ENCODE peak calls at places on chromosomes 5 and 9, in six cellular contexts. E is breast epithelium, J is IMR-90, F is A549, N is sigmoid colon, T is stomach. B is an unnamed sample.

GRCh38 chr5:172463031-172463430 is 8.7 kb upstream of the SH3PXD2B start:
- DNase-seq in E (no peak), J (no peak), F (no peak), N (no peak), T (no peak), B (no peak)

GRCh38 chr5:102818345-102818744 is 63.2 kb downstream of the PAM start:
- DNase-seq in E (no peak), J (no peak), F (no peak), N (no peak), T (no peak), B (no peak)

GRCh38 chr5:149141957-149142851 is 911 bp downstream of the ABLIM3 start:
- DNase-seq in E (no peak), J (peak), F (no peak), N (no peak), T (no peak), B (no peak)

GRCh38 chr5:90909091-90909503 is 350.5 kb downstream of the ADGRV1 start:
- DNase-seq in E (no peak), J (peak), F (no peak), N (no peak), T (no peak), B (no peak)

GRCh38 chr5:178068293-178068692 is 45.0 kb upstream of the N4BP3 start:
- DNase-seq in E (no peak), J (no peak), F (no peak), N (no peak), T (no peak), B (no peak)

GRCh38 chr9:123162359-123163345 is 105.7 kb downstream of the STRBP start:
- DNase-seq in E (no peak), J (peak), F (no peak), N (no peak), T (no peak), B (no peak)

GRCh38 chr5:154771383-154771901 is 16.3 kb downstream of the LARP1 start:
- DNase-seq in E (no peak), J (peak), F (no peak), N (peak), T (no peak), B (no peak)

GRCh38 chr5:146805099-146805498 is 73.5 kb downstream of the PPP2R2B start:
- DNase-seq in E (no peak), J (no peak), F (no peak), N (no peak), T (no peak), B (no peak)

GRCh38 chr9:134671341-134672113 is 29.9 kb downstream of the COL5A1 start:
- DNase-seq in E (no peak), J (no peak), F (no peak), N (peak), T (no peak), B (no peak)

GRCh38 chr9:115133649-115134048 is 15.7 kb upstream of the TNC start:
- DNase-seq in E (no peak), J (peak), F (no peak), N (no peak), T (no peak), B (no peak)

GRCh38 chr9:91185193-91185886 is 176.4 kb downstream of the AUH start:
- DNase-seq in E (no peak), J (no peak), F (no peak), N (peak), T (peak), B (no peak)

GRCh38 chr9:81028504-81028903 is 660.8 kb downstream of the TLE1 start:
- DNase-seq in E (no peak), J (peak), F (peak), N (no peak), T (no peak), B (no peak)

GRCh38 chr5:34666392-34667080 is 10.4 kb downstream of the RAI14 start:
- DNase-seq in E (no peak), J (no peak), F (no peak), N (no peak), T (no peak), B (no peak)

GRCh38 chr9:96566401-96567202 is 53.0 kb downstream of the CDC14B start:
- DNase-seq in E (peak), J (no peak), F (peak), N (peak), T (peak), B (peak)

GRCh38 chr5:160651682-160652645 is 200.0 kb downstream of the ATP10B start:
- DNase-seq in E (no peak), J (no peak), F (no peak), N (no peak), T (no peak), B (peak)

GRCh38 chr5:141326088-141326854 is 4.0 kb upstream of the PCDHGA1 start:
- DNase-seq in E (peak), J (peak), F (peak), N (peak), T (peak), B (peak)

DNA sequence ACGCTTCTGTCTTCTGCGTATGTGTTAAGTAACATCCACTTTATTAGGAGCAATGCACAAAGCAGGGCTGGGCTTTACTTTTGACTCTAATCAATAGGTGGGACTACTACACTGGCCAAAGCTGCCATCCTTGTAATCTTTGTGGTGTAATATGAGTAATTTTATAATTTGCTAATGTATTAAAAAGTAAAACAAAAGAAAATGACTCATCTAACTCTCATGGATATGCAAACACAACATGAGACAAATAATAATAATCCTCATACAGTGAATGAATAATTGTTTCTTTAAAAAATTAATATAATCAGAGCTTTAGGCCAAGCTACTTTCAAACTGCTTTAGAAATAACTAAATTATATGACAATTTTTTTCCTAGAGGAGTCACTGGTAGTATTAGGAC is 90.7 kb downstream of the NR3C1 start:
- DNase-seq in E (no peak), J (no peak), F (no peak), N (no peak), T (no peak), B (no peak)
- TF ChIP-seq POLR2A in E (no peak), J (no peak), F (no peak), N (no peak), T (no peak), B (no peak)

GRCh38 chr9:95045751-95046150 is 271.8 kb downstream of the FANCC start:
- DNase-seq in E (no peak), J (no peak), F (peak), N (no peak), T (peak), B (no peak)

GRCh38 chr9:95043826-95044225 is 273.7 kb downstream of the FANCC start:
- DNase-seq in E (no peak), J (no peak), F (peak), N (no peak), T (no peak), B (peak)

GRCh38 chr9:95047452-95048224 is 269.9 kb downstream of the FANCC start:
- DNase-seq in E (no peak), J (no peak), F (no peak), N (no peak), T (no peak), B (no peak)

GRCh38 chr9:95048225-95049087 is 269.1 kb downstream of the FANCC start:
- DNase-seq in E (no peak), J (no peak), F (peak), N (no peak), T (peak), B (peak)

GRCh38 chr9:95044731-95045508 is 272.6 kb downstream of the FANCC start:
- DNase-seq in E (no peak), J (no peak), F (peak), N (no peak), T (peak), B (peak)
- H3K4me3 ChIP-seq in E (no peak), J (no peak), F (peak), N (peak), T (peak), B (no peak)

GRCh38 chr9:37032713-37033112 is 1.4 kb downstream of the PAX5 start:
- DNase-seq in E (no peak), J (no peak), F (no peak), N (no peak), T (no peak), B (no peak)
- TF ChIP-seq POLR2A in E (no peak), J (no peak), F (no peak), N (no peak), T (no peak), B (no peak)

GRCh38 chr9:124477211-124478013 is 27.2 kb downstream of the ADGRD2 start:
- DNase-seq in E (no peak), J (no peak), F (peak), N (no peak), T (no peak), B (no peak)

GRCh38 chr9:124479947-124480620 is 27.1 kb downstream of the NR5A1 start:
- DNase-seq in E (no peak), J (no peak), F (no peak), N (no peak), T (no peak), B (no peak)

GRCh38 chr9:124475868-124476690 is 25.8 kb downstream of the ADGRD2 start:
- DNase-seq in E (no peak), J (no peak), F (no peak), N (no peak), T (no peak), B (no peak)

GRCh38 chr9:124479371-124479770 is 27.8 kb downstream of the NR5A1 start:
- DNase-seq in E (no peak), J (no peak), F (no peak), N (no peak), T (no peak), B (no peak)

GRCh38 chr9:124478014-124478753 is 27.9 kb downstream of the ADGRD2 start:
- DNase-seq in E (no peak), J (no peak), F (no peak), N (no peak), T (no peak), B (no peak)
- H3K4me3 ChIP-seq in E (no peak), J (no peak), F (peak), N (peak), T (no peak), B (no peak)

GRCh38 chr9:101398335-101398929 is at the start of the genes MRPL50 and ZNF189:
- DNase-seq in E (peak), J (peak), F (peak), N (peak), T (peak), B (peak)
- TF ChIP-seq POLR2A in E (peak), J (peak), F (peak), N (peak), T (no peak), B (peak)

DNA sequence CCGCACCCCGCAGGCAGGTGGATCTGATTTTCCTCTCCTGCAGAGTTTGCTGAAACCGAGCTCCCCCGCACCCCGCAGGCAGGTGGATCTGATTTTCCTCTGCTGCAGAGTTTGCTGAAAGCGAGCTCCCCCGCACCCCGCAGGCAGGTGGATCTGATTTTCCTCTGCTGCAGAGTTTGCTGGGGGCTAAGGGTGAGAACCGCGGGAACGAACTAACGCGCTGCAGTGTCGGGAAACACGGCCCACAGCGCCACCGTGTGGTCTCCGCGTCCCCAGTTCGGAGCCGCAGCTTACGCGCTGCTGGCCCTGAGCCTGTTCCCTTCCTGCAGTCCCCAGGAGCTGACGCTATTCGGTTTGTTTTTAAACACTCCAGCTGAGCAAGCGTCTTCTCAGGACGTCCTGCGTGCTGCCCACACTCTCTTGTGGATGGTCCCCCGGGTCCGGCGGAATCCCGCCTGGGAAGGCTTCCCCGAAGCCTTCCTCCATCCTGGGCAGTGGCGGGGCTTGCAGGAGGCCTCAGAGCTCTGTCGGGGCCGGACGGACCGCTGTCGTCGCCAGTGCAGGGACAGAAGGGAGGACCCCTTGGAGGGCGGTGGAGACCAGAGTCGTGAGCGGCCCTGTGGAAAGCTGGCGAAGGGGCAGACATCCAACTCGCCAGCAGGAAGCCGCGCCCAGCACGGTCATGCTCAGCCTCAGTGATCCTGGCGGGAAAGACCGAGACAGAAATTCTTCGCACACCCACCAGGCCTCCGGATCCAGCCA is 121.2 kb upstream of the LPCAT1 start:
- DNase-seq in E (peak), J (peak), F (peak), N (peak), T (peak), B (peak)
- H3K4me3 ChIP-seq in E (no peak), J (no peak), F (peak), N (peak), T (peak), B (no peak)

GRCh38 chr5:176810084-176810597 is at the start of gene UNC5A:
- DNase-seq in E (no peak), J (peak), F (peak), N (no peak), T (no peak), B (no peak)
- TF ChIP-seq POLR2A in E (no peak), J (no peak), F (no peak), N (no peak), T (no peak), B (no peak)

GRCh38 chr9:131204285-131204684 is 72.0 kb downstream of the FAM78A start:
- DNase-seq in E (no peak), J (no peak), F (no peak), N (no peak), T (no peak), B (no peak)
- H3K4me3 ChIP-seq in E (no peak), J (no peak), F (no peak), N (no peak), T (no peak), B (no peak)

GRCh38 chr9:122090287-122090883 is 2.7 kb downstream of the TTLL11 start:
- DNase-seq in E (no peak), J (no peak), F (no peak), N (no peak), T (no peak), B (no peak)

GRCh38 chr9:122090981-122091380 is 2.1 kb downstream of the TTLL11 start:
- DNase-seq in E (no peak), J (no peak), F (no peak), N (no peak), T (no peak), B (no peak)

GRCh38 chr9:122091682-122092592 is 1.2 kb downstream of the TTLL11 start:
- DNase-seq in E (no peak), J (no peak), F (no peak), N (no peak), T (no peak), B (no peak)

GRCh38 chr9:122095010-122095767 is 2.1 kb upstream of the TTLL11 start:
- DNase-seq in E (no peak), J (peak), F (peak), N (peak), T (peak), B (peak)

GRCh38 chr9:122092611-122093506 is at the start of gene TTLL11:
- DNase-seq in E (peak), J (peak), F (peak), N (peak), T (peak), B (peak)
- TF ChIP-seq POLR2A in E (no peak), J (no peak), F (peak), N (peak), T (no peak), B (peak)

B was measured in body of pancreas.